ENCODE peak calls at places on chromosomes 13 and 19, in five cellular contexts. One of them, this sample, is unnamed.

GRCh38 chr13:82654851-82655517 is 1227.3 kb downstream of the SLITRK1 start:
- DNase-seq in right lobe of liver: no peak
- DNase-seq in colonic mucosa: peak
- DNase-seq in psoas muscle: peak
- DNase-seq in ascending aorta: peak
- DNase-seq in this sample: peak

GRCh38 chr19:47111081-47111589 is 2.4 kb downstream of the ZC3H4 start:
- DNase-seq in right lobe of liver: no peak
- DNase-seq in colonic mucosa: peak
- DNase-seq in psoas muscle: peak
- DNase-seq in ascending aorta: no peak
- DNase-seq in this sample: no peak

GRCh38 chr19:44640518-44640917 is 3.2 kb upstream of the PVR start:
- DNase-seq in right lobe of liver: no peak
- DNase-seq in colonic mucosa: no peak
- DNase-seq in psoas muscle: no peak
- DNase-seq in ascending aorta: no peak
- DNase-seq in this sample: peak

GRCh38 chr13:111512707-111513106 is 192.3 kb downstream of the TEX29 start:
- DNase-seq in right lobe of liver: peak
- DNase-seq in colonic mucosa: no peak
- DNase-seq in psoas muscle: no peak
- DNase-seq in ascending aorta: no peak
- DNase-seq in this sample: no peak

GRCh38 chr19:58311345-58311744 is 6.2 kb downstream of the ERVK3-1 start:
- DNase-seq in right lobe of liver: no peak
- DNase-seq in colonic mucosa: no peak
- DNase-seq in psoas muscle: no peak
- DNase-seq in ascending aorta: no peak
- DNase-seq in this sample: peak

GRCh38 chr13:113855931-113856715 is 7.8 kb downstream of the GAS6 start:
- DNase-seq in right lobe of liver: no peak
- DNase-seq in colonic mucosa: no peak
- DNase-seq in psoas muscle: no peak
- DNase-seq in ascending aorta: no peak
- DNase-seq in this sample: peak

GRCh38 chr19:347946-348861 is 3.6 kb upstream of the MIER2 start:
- DNase-seq in right lobe of liver: peak
- DNase-seq in colonic mucosa: no peak
- DNase-seq in psoas muscle: no peak
- DNase-seq in ascending aorta: no peak
- DNase-seq in this sample: no peak

GRCh38 chr19:5480427-5480836 is 25.2 kb downstream of the ZNRF4 start:
- DNase-seq in right lobe of liver: no peak
- DNase-seq in colonic mucosa: peak
- DNase-seq in psoas muscle: no peak
- DNase-seq in ascending aorta: no peak
- DNase-seq in this sample: no peak

GRCh38 chr13:22232186-22232585 is 561.3 kb downstream of the FGF9 start:
- DNase-seq in right lobe of liver: no peak
- DNase-seq in colonic mucosa: no peak
- DNase-seq in psoas muscle: no peak
- DNase-seq in ascending aorta: no peak
- DNase-seq in this sample: no peak

GRCh38 chr13:109868583-109869311 is 82.4 kb upstream of the IRS2 start:
- DNase-seq in right lobe of liver: no peak
- DNase-seq in colonic mucosa: no peak
- DNase-seq in psoas muscle: no peak
- DNase-seq in ascending aorta: no peak
- DNase-seq in this sample: no peak

GRCh38 chr13:47237571-47237970 is 340.7 kb upstream of the HTR2A start:
- DNase-seq in right lobe of liver: no peak
- DNase-seq in colonic mucosa: no peak
- DNase-seq in psoas muscle: no peak
- DNase-seq in ascending aorta: no peak
- DNase-seq in this sample: no peak

GRCh38 chr13:33657274-33657673 is 160.7 kb upstream of the RFC3 start:
- DNase-seq in right lobe of liver: no peak
- DNase-seq in colonic mucosa: no peak
- DNase-seq in psoas muscle: no peak
- DNase-seq in ascending aorta: no peak
- DNase-seq in this sample: no peak

GRCh38 chr13:33285420-33286124 is at the start of gene STARD13:
- DNase-seq in right lobe of liver: peak
- DNase-seq in colonic mucosa: peak
- DNase-seq in psoas muscle: peak
- DNase-seq in ascending aorta: peak
- DNase-seq in this sample: peak

GRCh38 chr13:25783480-25784081 is 268.2 kb downstream of the SHISA2 start:
- DNase-seq in right lobe of liver: no peak
- DNase-seq in colonic mucosa: no peak
- DNase-seq in psoas muscle: no peak
- DNase-seq in ascending aorta: no peak
- DNase-seq in this sample: peak

DNA sequence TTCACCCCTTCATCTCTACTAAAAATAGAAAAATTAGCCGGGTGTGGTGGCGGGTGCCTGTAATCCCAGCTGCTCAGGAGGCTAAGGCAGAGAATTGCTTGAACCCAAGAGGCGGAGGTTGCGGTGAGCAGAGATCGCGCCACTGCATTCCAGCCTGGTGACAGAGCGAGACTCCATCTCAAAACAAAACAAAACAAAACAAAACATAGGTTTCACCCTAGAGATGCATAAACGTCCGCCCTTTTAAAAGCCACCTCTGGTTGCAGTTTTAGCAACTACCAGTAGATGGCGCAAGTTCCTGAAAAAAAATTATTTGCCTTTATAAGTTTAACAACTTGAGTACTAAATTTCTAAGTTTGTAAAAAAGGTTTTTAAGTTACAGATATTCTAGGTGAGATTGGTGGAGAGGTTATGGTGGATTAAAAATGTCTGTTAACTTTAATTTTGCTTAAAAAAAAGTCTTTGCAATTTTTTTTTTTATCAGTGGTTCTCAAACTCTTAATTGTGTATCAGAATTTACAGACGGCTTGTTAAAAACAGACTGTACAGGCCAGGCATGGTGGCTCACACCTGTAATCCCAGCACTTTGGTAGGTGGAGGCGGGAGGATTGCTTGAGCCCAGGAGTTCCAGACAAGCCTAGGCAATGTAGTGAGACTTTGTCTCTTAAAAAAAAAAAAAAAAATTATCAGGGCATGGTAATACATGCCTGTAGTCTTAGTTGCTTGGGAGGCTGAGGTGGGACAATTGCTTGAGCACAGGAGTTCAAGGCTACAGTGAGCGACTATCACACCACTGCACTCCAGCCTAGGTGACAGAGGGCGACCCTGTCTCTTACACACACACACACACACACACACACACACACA is 42.1 kb downstream of the NAA16 start:
- DNase-seq in right lobe of liver: no peak
- DNase-seq in colonic mucosa: peak
- DNase-seq in psoas muscle: no peak
- DNase-seq in ascending aorta: no peak
- DNase-seq in this sample: no peak
- TF ChIP-seq CTCF in right lobe of liver: peak
- TF ChIP-seq CTCF in colonic mucosa: peak
- TF ChIP-seq CTCF in psoas muscle: peak
- TF ChIP-seq CTCF in ascending aorta: peak
- TF ChIP-seq CTCF in this sample: peak

GRCh38 chr13:35210234-35210633 is 266.3 kb downstream of the MAB21L1 start:
- DNase-seq in right lobe of liver: no peak
- DNase-seq in colonic mucosa: no peak
- DNase-seq in psoas muscle: no peak
- DNase-seq in ascending aorta: no peak
- DNase-seq in this sample: no peak
- TF ChIP-seq CTCF in right lobe of liver: no peak
- TF ChIP-seq CTCF in colonic mucosa: no peak
- TF ChIP-seq CTCF in psoas muscle: no peak
- TF ChIP-seq CTCF in ascending aorta: no peak
- TF ChIP-seq CTCF in this sample: no peak

GRCh38 chr19:40804783-40805242 is 5.8 kb downstream of the EGLN2 start:
- DNase-seq in right lobe of liver: peak
- DNase-seq in colonic mucosa: peak
- DNase-seq in psoas muscle: no peak
- DNase-seq in ascending aorta: no peak
- DNase-seq in this sample: no peak
- TF ChIP-seq CTCF in right lobe of liver: peak
- TF ChIP-seq CTCF in colonic mucosa: no peak
- TF ChIP-seq CTCF in psoas muscle: no peak
- TF ChIP-seq CTCF in ascending aorta: no peak
- TF ChIP-seq CTCF in this sample: no peak

DNA sequence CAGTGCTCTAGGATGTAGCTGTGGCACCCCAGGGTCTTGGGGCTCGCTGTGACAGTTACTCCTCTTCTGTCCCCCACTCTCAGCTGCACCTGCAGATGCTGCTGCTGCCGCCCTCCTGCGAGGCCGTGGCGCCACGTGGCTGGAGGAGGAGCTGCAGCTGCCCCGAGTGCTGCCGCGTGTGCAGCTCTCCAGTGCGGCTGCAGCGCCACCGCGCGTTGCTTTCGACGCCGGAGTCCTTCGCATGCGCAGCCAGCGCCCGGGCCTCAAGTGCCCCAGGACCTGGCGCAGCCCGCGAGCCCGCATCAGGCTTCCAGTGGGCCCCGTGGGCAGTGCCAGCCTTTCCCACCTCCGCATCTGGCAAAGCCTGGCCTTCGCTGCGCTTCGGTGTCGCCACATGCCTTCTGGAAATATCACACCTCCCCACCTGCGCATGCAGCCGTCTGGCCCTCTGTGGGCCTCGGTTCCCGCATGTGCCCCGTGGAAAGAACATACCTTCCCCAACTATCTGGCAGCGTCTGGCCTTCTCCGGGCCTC is 692 bp upstream of the ZNF580 start:
- DNase-seq in right lobe of liver: peak
- DNase-seq in colonic mucosa: peak
- DNase-seq in psoas muscle: peak
- DNase-seq in ascending aorta: no peak
- DNase-seq in this sample: peak
- TF ChIP-seq CTCF in right lobe of liver: peak
- TF ChIP-seq CTCF in colonic mucosa: no peak
- TF ChIP-seq CTCF in psoas muscle: peak
- TF ChIP-seq CTCF in ascending aorta: peak
- TF ChIP-seq CTCF in this sample: peak

GRCh38 chr13:45678282-45678681 is 23.8 kb upstream of the CBY2 start:
- DNase-seq in right lobe of liver: no peak
- DNase-seq in colonic mucosa: no peak
- DNase-seq in psoas muscle: no peak
- DNase-seq in ascending aorta: no peak
- DNase-seq in this sample: no peak

GRCh38 chr13:45682494-45683008 is 19.6 kb upstream of the CBY2 start:
- DNase-seq in right lobe of liver: no peak
- DNase-seq in colonic mucosa: no peak
- DNase-seq in psoas muscle: no peak
- DNase-seq in ascending aorta: no peak
- DNase-seq in this sample: no peak

GRCh38 chr13:45681101-45681500 is 21.0 kb upstream of the CBY2 start:
- DNase-seq in right lobe of liver: no peak
- DNase-seq in colonic mucosa: no peak
- DNase-seq in psoas muscle: no peak
- DNase-seq in ascending aorta: no peak
- DNase-seq in this sample: no peak

DNA sequence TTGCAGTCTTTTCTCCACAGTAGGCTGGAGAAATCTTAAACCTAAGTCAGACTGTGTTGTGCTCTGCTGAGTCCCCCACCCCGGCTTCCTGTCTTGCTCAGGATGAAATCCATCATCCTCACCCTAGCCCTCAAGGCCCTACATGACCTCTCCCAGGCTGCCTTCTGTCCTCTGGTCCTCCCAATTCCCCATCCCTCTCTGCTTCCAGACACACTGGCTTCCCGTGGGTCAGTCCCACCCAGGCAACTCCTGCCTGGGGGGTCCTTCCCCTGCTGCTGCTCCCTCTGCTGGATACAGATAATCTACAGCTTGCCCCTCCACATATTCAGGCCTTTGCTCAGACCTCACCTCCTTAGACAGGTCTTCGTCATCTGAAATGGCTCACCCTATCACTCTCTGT is 18.4 kb upstream of the CBY2 start:
- DNase-seq in right lobe of liver: no peak
- DNase-seq in colonic mucosa: no peak
- DNase-seq in psoas muscle: no peak
- DNase-seq in ascending aorta: no peak
- DNase-seq in this sample: no peak
- TF ChIP-seq CTCF in right lobe of liver: no peak
- TF ChIP-seq CTCF in colonic mucosa: no peak
- TF ChIP-seq CTCF in psoas muscle: no peak
- TF ChIP-seq CTCF in ascending aorta: no peak
- TF ChIP-seq CTCF in this sample: no peak

GRCh38 chr13:98349731-98350305 is 172.7 kb upstream of the RNF113B start:
- DNase-seq in right lobe of liver: peak
- DNase-seq in colonic mucosa: no peak
- DNase-seq in psoas muscle: no peak
- DNase-seq in ascending aorta: no peak
- DNase-seq in this sample: no peak
- TF ChIP-seq CTCF in right lobe of liver: peak
- TF ChIP-seq CTCF in colonic mucosa: no peak
- TF ChIP-seq CTCF in psoas muscle: peak
- TF ChIP-seq CTCF in ascending aorta: no peak
- TF ChIP-seq CTCF in this sample: no peak

GRCh38 chr19:28242317-28242927 is 970.5 kb downstream of the UQCRFS1 start:
- DNase-seq in right lobe of liver: no peak
- DNase-seq in colonic mucosa: peak
- DNase-seq in psoas muscle: no peak
- DNase-seq in ascending aorta: no peak
- DNase-seq in this sample: no peak
- TF ChIP-seq CTCF in right lobe of liver: peak
- TF ChIP-seq CTCF in colonic mucosa: peak
- TF ChIP-seq CTCF in psoas muscle: peak
- TF ChIP-seq CTCF in ascending aorta: no peak
- TF ChIP-seq CTCF in this sample: no peak

GRCh38 chr19:50230379-50231351 is 27.2 kb downstream of the MYH14 start:
- DNase-seq in right lobe of liver: peak
- DNase-seq in colonic mucosa: no peak
- DNase-seq in psoas muscle: no peak
- DNase-seq in ascending aorta: no peak
- DNase-seq in this sample: no peak
- TF ChIP-seq CTCF in right lobe of liver: peak
- TF ChIP-seq CTCF in colonic mucosa: no peak
- TF ChIP-seq CTCF in psoas muscle: no peak
- TF ChIP-seq CTCF in ascending aorta: no peak
- TF ChIP-seq CTCF in this sample: no peak

GRCh38 chr19:37309834-37310575 is 60.9 kb upstream of the ZNF527 start:
- DNase-seq in right lobe of liver: no peak
- DNase-seq in colonic mucosa: no peak
- DNase-seq in psoas muscle: no peak
- DNase-seq in ascending aorta: no peak
- DNase-seq in this sample: no peak
- TF ChIP-seq CTCF in right lobe of liver: no peak
- TF ChIP-seq CTCF in colonic mucosa: no peak
- TF ChIP-seq CTCF in psoas muscle: no peak
- TF ChIP-seq CTCF in ascending aorta: no peak
- TF ChIP-seq CTCF in this sample: no peak

GRCh38 chr19:16368385-16369305 is 44.0 kb downstream of the KLF2 start:
- DNase-seq in right lobe of liver: no peak
- DNase-seq in colonic mucosa: no peak
- DNase-seq in psoas muscle: peak
- DNase-seq in ascending aorta: no peak
- DNase-seq in this sample: no peak
- TF ChIP-seq CTCF in right lobe of liver: no peak
- TF ChIP-seq CTCF in colonic mucosa: no peak
- TF ChIP-seq CTCF in psoas muscle: no peak
- TF ChIP-seq CTCF in ascending aorta: no peak
- TF ChIP-seq CTCF in this sample: no peak

This sample was measured in gastrocnemius medialis.